ENCODE peak calls at places on chromosomes 4 and X, in seven cellular contexts. T, U, P, R, M, W and X are unnamed samples.

GRCh38 chrX:106726485-106727437 is at the start of gene RNF128:
- DNase-seq in T (peak; percentile 72), U (peak; percentile 76), P (no peak), R (no peak), M (peak; percentile 43), W (no peak), X (no peak)

GRCh38 chr4:120858776-120859175 is 63.8 kb downstream of the PRDM5 start:
- DNase-seq in T (no peak), U (no peak), P (no peak), R (no peak), M (no peak), W (no peak), X (no peak)

GRCh38 chr4:2245787-2246275 is 3.9 kb upstream of the HAUS3 start:
- DNase-seq in T (no peak), U (no peak), P (no peak), R (no peak), M (no peak), W (peak; percentile 2), X (no peak)

GRCh38 chrX:69158166-69159040 is 6.8 kb downstream of the PJA1 start:
- DNase-seq in T (peak; percentile 69), U (peak; percentile 37), P (no peak), R (peak; percentile 29), M (peak; percentile 17), W (no peak), X (no peak)

GRCh38 chr4:48331577-48332340 is 9.6 kb upstream of the SLAIN2 start:
- DNase-seq in T (no peak), U (no peak), P (no peak), R (no peak), M (no peak), W (no peak), X (peak; percentile 49)

GRCh38 chr4:153344131-153345010 is at the start of gene MND1:
- DNase-seq in T (peak; percentile 79), U (peak; percentile 86), P (no peak), R (peak; percentile 93), M (peak; percentile 77), W (peak; percentile 84), X (peak; percentile 92)

GRCh38 chrX:47380268-47380667 is 9.9 kb downstream of the ZNF157 start:
- DNase-seq in T (peak; percentile 29), U (peak; percentile 51), P (no peak), R (no peak), M (peak; percentile 38), W (no peak), X (no peak)

GRCh38 chr4:52172166-52172565 is 121.1 kb downstream of the SPATA18 start:
- DNase-seq in T (no peak), U (no peak), P (no peak), R (no peak), M (no peak), W (no peak), X (peak; percentile 1)

GRCh38 chrX:124030520-124030919 is 69.0 kb downstream of the STAG2 start:
- DNase-seq in T (no peak), U (no peak), P (no peak), R (no peak), M (no peak), W (no peak), X (no peak)

GRCh38 chr4:108365551-108365950 is 196.8 kb upstream of the LEF1 start:
- DNase-seq in T (no peak), U (no peak), P (no peak), R (no peak), M (no peak), W (no peak), X (no peak)

GRCh38 chrX:149472620-149473019 is 32.5 kb downstream of the IDS start:
- DNase-seq in T (no peak), U (no peak), P (no peak), R (no peak), M (no peak), W (no peak), X (no peak)

GRCh38 chr4:25161599-25161960 is 1.3 kb upstream of the SEPSECS start:
- DNase-seq in T (no peak), U (no peak), P (no peak), R (peak; percentile 17), M (no peak), W (no peak), X (no peak)

GRCh38 chr4:74189331-74190043 is 31.6 kb downstream of the MTHFD2L start:
- DNase-seq in T (no peak), U (no peak), P (peak; percentile 47), R (peak; percentile 48), M (no peak), W (no peak), X (peak; percentile 15)

GRCh38 chr4:184653650-184654049 is 4.1 kb downstream of the PRIMPOL start:
- DNase-seq in T (no peak), U (no peak), P (no peak), R (no peak), M (no peak), W (no peak), X (no peak)

GRCh38 chr4:175034007-175034406 is 115.8 kb downstream of the ADAM29 start:
- DNase-seq in T (no peak), U (no peak), P (no peak), R (no peak), M (no peak), W (no peak), X (no peak)

GRCh38 chrX:83658731-83659130 is 150.6 kb downstream of the POU3F4 start:
- DNase-seq in T (no peak), U (no peak), P (no peak), R (peak; percentile 1), M (no peak), W (no peak), X (no peak)

GRCh38 chr4:40856836-40857362 is 107.1 kb downstream of the NSUN7 start:
- DNase-seq in T (peak; percentile 65), U (peak; percentile 38), P (no peak), R (peak; percentile 69), M (peak; percentile 45), W (peak; percentile 77), X (peak; percentile 51)

GRCh38 chr4:5964030-5964429 is 54.2 kb downstream of the C4orf50 start:
- DNase-seq in T (no peak), U (no peak), P (no peak), R (no peak), M (no peak), W (no peak), X (no peak)

GRCh38 chrX:368811-369562 is 17.7 kb downstream of the PPP2R3B start:
- DNase-seq in T (no peak), U (no peak), P (no peak), R (peak; percentile 51), M (no peak), W (no peak), X (no peak)

GRCh38 chr4:182749768-182750167 is 167.4 kb downstream of the DCTD start:
- DNase-seq in T (no peak), U (no peak), P (no peak), R (no peak), M (no peak), W (no peak), X (no peak)

GRCh38 chr4:137541866-137542648 is 9.8 kb upstream of the PCDH18 start:
- DNase-seq in T (no peak), U (no peak), P (no peak), R (no peak), M (no peak), W (no peak), X (no peak)

GRCh38 chr4:186855111-186855510 is 131.5 kb upstream of the FAT1 start:
- DNase-seq in T (no peak), U (no peak), P (no peak), R (no peak), M (no peak), W (no peak), X (no peak)
- TF ChIP-seq POLR2AphosphoS5 in T (no peak), U (no peak), P (no peak), R (no peak), M (no peak), W (no peak), X (no peak)

DNA sequence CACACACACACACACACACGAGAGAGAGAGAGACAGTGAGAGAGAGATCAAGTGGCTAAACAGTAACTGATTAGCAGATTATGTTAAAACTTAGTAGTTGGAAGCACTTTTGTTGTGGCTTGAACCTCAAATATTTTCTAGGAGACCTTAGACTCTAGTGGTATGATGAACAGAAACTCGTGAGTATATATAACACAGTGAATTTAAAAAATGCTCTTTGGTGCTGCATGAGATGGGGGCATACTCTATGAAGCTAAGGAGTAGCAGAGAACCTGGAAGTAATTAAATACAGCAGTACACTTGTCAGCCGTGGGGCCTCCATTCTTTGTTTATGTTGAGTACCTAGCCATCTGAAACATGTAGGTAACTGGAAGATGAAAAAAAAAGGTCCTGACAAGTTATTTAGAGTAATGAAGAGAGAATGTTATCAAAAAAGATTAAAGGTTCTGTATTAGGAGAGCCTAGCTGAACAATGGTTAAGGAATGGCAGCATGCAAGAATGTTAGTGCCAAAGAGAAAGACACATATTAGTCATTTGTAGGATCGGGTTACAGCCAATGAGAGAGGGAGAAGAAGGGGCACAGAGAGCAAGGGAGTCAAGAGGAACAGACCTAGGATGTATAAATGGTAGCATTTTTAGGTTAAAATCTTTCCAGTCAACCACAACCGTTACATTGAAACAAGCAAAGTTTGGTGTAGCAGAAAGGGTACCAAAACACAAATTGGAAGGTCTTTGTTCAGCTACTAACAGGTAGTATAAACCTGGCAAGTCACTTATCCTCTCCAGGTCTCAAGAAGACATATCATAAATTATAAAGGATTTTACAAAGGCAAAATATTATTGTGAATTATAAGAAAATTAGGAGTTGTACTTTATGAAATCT is 316.7 kb upstream of the DIPK2B start:
- DNase-seq in T (no peak), U (no peak), P (no peak), R (no peak), M (no peak), W (no peak), X (no peak)
- TF ChIP-seq POLR2AphosphoS5 in T (no peak), U (no peak), P (no peak), R (no peak), M (no peak), W (no peak), X (no peak)

GRCh38 chr4:56511098-56511497 is 5.5 kb downstream of the ARL9 start:
- DNase-seq in T (no peak), U (peak; percentile 13), P (no peak), R (no peak), M (peak; percentile 51), W (no peak), X (no peak)
- TF ChIP-seq POLR2AphosphoS5 in T (no peak), U (no peak), P (no peak), R (no peak), M (peak; percentile 47), W (no peak), X (no peak)

DNA sequence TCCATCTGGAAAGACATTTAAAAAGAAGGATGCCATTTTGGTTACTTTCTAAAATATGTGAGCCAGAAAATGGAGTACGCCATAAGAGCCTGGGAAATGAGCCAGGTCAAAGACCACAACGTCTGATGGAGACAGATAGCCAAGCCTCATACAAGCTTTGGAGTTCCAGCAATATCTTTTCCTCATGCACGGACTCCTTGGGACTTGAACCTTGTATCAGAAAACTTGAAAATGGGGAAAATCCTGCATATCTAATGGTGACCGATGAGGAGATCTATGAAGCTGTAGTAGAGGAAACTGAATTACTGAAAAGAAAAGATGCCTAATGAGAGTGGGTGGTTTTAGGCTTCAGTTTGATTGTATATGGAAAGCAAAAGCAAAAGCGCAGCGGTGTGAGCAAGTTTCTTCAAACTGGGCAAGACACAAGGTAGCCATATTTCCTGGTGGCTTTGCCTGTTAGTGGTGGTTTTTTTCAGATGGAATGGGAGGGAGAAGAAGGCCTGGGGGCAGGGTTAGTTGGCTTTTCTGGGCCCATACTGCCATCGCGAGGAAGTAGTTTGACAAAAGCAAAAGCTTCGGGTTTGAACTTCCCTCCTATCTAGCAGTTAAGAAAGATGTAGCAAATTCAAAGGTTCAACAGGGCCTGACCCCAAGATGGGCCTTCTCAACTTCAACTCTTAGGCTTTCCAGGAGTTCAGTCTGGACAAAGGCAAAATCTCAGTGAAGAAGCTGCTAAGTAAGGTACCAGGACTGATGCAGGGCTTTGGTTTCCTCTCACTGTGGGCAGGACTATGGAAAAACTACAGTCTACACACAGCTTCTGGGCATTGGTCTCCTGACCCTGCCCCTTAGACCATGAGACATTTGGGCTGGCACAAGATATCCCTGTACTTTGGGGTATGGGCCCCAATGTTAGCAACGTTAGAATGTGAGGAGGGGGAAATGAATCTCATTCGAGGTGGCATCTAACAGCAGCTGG is 210.0 kb upstream of the STK26 start:
- DNase-seq in T (peak; percentile 76), U (peak; percentile 82), P (no peak), R (peak; percentile 68), M (no peak), W (peak; percentile 42), X (peak; percentile 87)
- TF ChIP-seq POLR2AphosphoS5 in T (peak; percentile 65), U (peak; percentile 66), P (no peak), R (no peak), M (no peak), W (no peak), X (no peak)